ENCODE peak calls at places on chromosomes 13 and 19, in ten cellular contexts. B, U, R, Q, N, W, H, S, F and E are unnamed samples.

GRCh38 chr19:35060160-35060855 is 18.8 kb downstream of the HPN start:
- ATAC-seq in H (no peak), U (no peak), W (no peak), Q (no peak), B (no peak), F (no peak), N (no peak), R (no peak), S (no peak), E (no peak)

GRCh38 chr19:18715416-18715815 is 31.9 kb downstream of the CRTC1 start:
- ATAC-seq in S (no peak), B (no peak), W (no peak), F (no peak), H (no peak), N (no peak), R (no peak), U (no peak), Q (no peak), E (no peak)

GRCh38 chr19:49570997-49571676 is 9.2 kb downstream of the NOSIP start:
- ATAC-seq in R (no peak), B (no peak), W (no peak), Q (no peak), N (peak; percentile 75), H (no peak), S (peak; percentile 82), F (peak; percentile 68), U (peak; percentile 26), E (no peak)

GRCh38 chr13:97495678-97496077 is 61.7 kb downstream of the RAP2A start:
- ATAC-seq in S (no peak), F (no peak), Q (no peak), H (no peak), N (no peak), R (no peak), U (no peak), B (no peak), W (no peak), E (no peak)

GRCh38 chr13:64293923-64294322 is 2878.3 kb upstream of the PCDH20 start:
- ATAC-seq in N (no peak), W (no peak), U (no peak), S (no peak), Q (no peak), R (no peak), H (no peak), B (no peak), F (no peak), E (no peak)

GRCh38 chr13:110434629-110435028 is 126.9 kb downstream of the RAB20 start:
- ATAC-seq in R (no peak), H (no peak), N (no peak), F (no peak), Q (no peak), B (no peak), U (no peak), S (no peak), W (no peak), E (no peak)

GRCh38 chr19:37778613-37779138 is 710 bp downstream of the ZNF573 start:
- ATAC-seq in R (no peak), F (no peak), H (no peak), S (no peak), Q (no peak), B (no peak), N (no peak), W (no peak), U (no peak), E (no peak)

GRCh38 chr19:52992109-52993004 is 21.4 kb upstream of the ERVV-1 start:
- ATAC-seq in W (no peak), B (no peak), Q (no peak), N (peak; percentile 24), F (peak; percentile 58), R (no peak), S (peak; percentile 37), U (no peak), H (no peak), E (peak; percentile 27)